ENCODE peak calls at places on chromosome 9, in eight cellular contexts. V is ovary, S is suprapubic skin, G is endodermal cell, H is cardiac muscle cell, P is Peyer's patch, M is stomach, E is PC-9. A is an unnamed sample.

GRCh38 chr9:82170871-82171270 is 182.3 kb downstream of the SPATA31D1 start:
- DNase-seq in E (no peak), H (no peak), M (no peak), P (no peak), G (no peak), V (no peak), S (no peak), A (no peak)

GRCh38 chr9:4207881-4208615 is 91.8 kb downstream of the GLIS3 start:
- DNase-seq in M (no peak), P (no peak), G (no peak), V (no peak), H (peak; percentile 74), E (no peak), S (no peak), A (no peak)

GRCh38 chr9:113998114-113998513 is 80.0 kb downstream of the AMBP start:
- DNase-seq in M (peak; percentile 10), S (peak; percentile 60), E (no peak), P (no peak), V (peak; percentile 10), G (peak; percentile 16), H (no peak), A (no peak)

GRCh38 chr9:19342927-19343326 is 37.1 kb downstream of the RPS6 start:
- DNase-seq in H (peak; percentile 11), E (no peak), M (no peak), G (no peak), S (no peak), V (no peak), P (no peak), A (no peak)

GRCh38 chr9:15287309-15287708 is 19.7 kb downstream of the TTC39B start:
- DNase-seq in V (no peak), G (no peak), H (no peak), M (no peak), E (no peak), P (no peak), S (no peak), A (no peak)

GRCh38 chr9:132014218-132014800 is 65.4 kb downstream of the MED27 start:
- DNase-seq in V (no peak), G (no peak), P (no peak), H (peak; percentile 33), S (no peak), E (no peak), M (no peak), A (no peak)

GRCh38 chr9:15349892-15350761 is 43.1 kb upstream of the TTC39B start:
- DNase-seq in P (peak; percentile 67), V (no peak), H (peak; percentile 20), E (peak; percentile 78), M (peak; percentile 72), S (no peak), G (no peak), A (no peak)

GRCh38 chr9:81716409-81716808 is 27.1 kb upstream of the TLE1 start:
- DNase-seq in H (peak; percentile 10), E (peak; percentile 52), S (no peak), M (no peak), V (no peak), P (no peak), G (no peak), A (no peak)

GRCh38 chr9:90460220-90460619 is 182.4 kb downstream of the DIRAS2 start:
- DNase-seq in E (no peak), S (no peak), G (no peak), V (no peak), H (no peak), P (peak; percentile 49), M (no peak), A (no peak)

GRCh38 chr9:124306098-124306735 is 48.5 kb downstream of the NEK6 start:
- DNase-seq in H (peak; percentile 87), G (no peak), E (peak; percentile 68), V (no peak), P (no peak), S (no peak), M (no peak), A (no peak)

GRCh38 chr9:33430942-33431341 is 16.5 kb downstream of the AQP3 start:
- DNase-seq in V (no peak), S (no peak), M (no peak), G (no peak), P (no peak), E (no peak), H (no peak), A (no peak)

GRCh38 chr9:133570681-133571080 is 36.2 kb downstream of the ADAMTSL2 start:
- DNase-seq in G (no peak), E (no peak), S (no peak), V (no peak), M (no peak), P (no peak), H (no peak), A (no peak)

GRCh38 chr9:135440620-135441019 is 39.0 kb upstream of the PPP1R26 start:
- DNase-seq in M (peak; percentile 46), H (no peak), V (no peak), G (no peak), E (no peak), S (no peak), P (no peak), A (no peak)

GRCh38 chr9:130316406-130316805 is 50.8 kb downstream of the HMCN2 start:
- DNase-seq in H (no peak), E (no peak), V (no peak), M (no peak), S (no peak), G (no peak), P (no peak), A (no peak)

GRCh38 chr9:136052991-136053756 is 41.9 kb downstream of the NACC2 start:
- DNase-seq in E (no peak), P (no peak), S (no peak), V (no peak), M (no peak), H (no peak), G (peak; percentile 72), A (no peak)

GRCh38 chr9:92736816-92737606 is 27.6 kb downstream of the BICD2 start:
- DNase-seq in M (no peak), G (peak; percentile 43), H (peak; percentile 73), E (no peak), S (peak; percentile 52), P (no peak), V (peak; percentile 4), A (no peak)
- H3K4me1 ChIP-seq in M (peaks cover 51% of the 10 kb centered on the region), G (no peaks in the 10 kb centered on the region), H (peaks cover 12% of the 10 kb centered on the region), E (no peaks in the 10 kb centered on the region), S (peaks cover 71% of the 10 kb centered on the region), P (peaks cover 39% of the 10 kb centered on the region), V (peaks cover 27% of the 10 kb centered on the region), A (peaks cover 81% of the 10 kb centered on the region)

DNA sequence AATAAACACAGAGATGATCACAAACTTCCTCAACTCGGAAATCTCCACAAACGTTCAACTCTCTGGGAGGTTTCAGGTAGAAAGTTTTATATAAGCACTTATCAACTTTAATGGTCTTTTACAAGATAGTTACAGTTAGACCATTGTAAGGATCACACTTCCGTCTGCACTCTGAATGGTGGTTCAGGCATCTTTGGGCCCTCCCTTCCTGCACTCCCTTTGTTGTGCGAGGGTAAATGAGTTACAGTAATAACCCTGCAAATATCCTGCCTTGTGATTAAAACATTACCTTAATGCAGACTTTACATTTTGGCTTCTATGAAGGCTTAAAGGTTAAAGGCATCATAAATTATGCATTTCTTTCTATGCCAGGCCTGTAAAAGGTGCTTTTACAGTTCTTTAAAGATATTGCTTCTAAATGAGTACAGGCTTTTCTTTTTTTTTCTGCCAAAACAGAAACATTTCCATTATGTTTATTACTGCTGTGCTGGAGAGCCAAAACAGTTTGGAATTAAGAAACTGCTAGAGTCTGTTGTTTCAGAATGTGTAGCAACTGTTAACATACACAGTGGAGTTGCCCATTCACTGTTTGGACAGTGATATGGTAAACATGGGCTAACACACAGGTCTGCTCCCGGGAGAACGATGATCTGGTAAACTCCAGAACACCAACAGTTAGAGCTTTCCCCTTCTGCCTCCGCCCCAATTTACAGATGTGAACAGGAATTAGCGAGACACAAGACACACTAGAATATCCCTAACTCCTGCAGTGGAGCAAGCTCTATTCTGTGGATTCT is 1.1 kb downstream of the PRUNE2 start:
- DNase-seq in E (no peak), S (no peak), H (no peak), P (no peak), M (no peak), G (no peak), V (no peak), A (no peak)
- H3K27ac ChIP-seq in E (no peak overlapping the region), S (no peak overlapping the region), H (no peak overlapping the region), P (no peak overlapping the region), M (no peak overlapping the region), G (no peak overlapping the region), V (no peak overlapping the region), A (no peak overlapping the region)

GRCh38 chr9:25353783-25354182 is 324.5 kb downstream of the TUSC1 start:
- DNase-seq in G (no peak), V (no peak), H (no peak), E (no peak), S (no peak), M (no peak), P (no peak), A (no peak)

GRCh38 chr9:25350011-25350410 is 328.2 kb downstream of the TUSC1 start:
- DNase-seq in V (no peak), E (no peak), H (no peak), G (no peak), S (no peak), P (no peak), M (no peak), A (no peak)
- TF ChIP-seq CTCF in V (no peak), E (peak; percentile 30), H (no peak), G (no peak), S (no peak), P (no peak), M (no peak), A (no peak)

GRCh38 chr9:125516381-125516960 is 190.5 kb downstream of the MAPKAP1 start:
- DNase-seq in E (no peak), S (no peak), V (no peak), G (no peak), P (no peak), H (no peak), M (no peak), A (no peak)
- H3K4me1 ChIP-seq in E (peaks cover 37% of the 10 kb centered on the region), S (peaks cover 9% of the 10 kb centered on the region), V (peaks cover 19% of the 10 kb centered on the region), G (peaks cover 21% of the 10 kb centered on the region), P (peaks cover 12% of the 10 kb centered on the region), H (peaks cover 36% of the 10 kb centered on the region), M (peaks cover 14% of the 10 kb centered on the region), A (peaks cover 33% of the 10 kb centered on the region)